ENCODE peak calls at places on chromosomes 11 and 22, in five cellular contexts. K is cardiac fibroblast, F is choroid plexus epithelial cell, J is A549, P is tibial artery. L is an unnamed sample.

GRCh38 chr11:114129699-114130659 is 70.5 kb downstream of the ZBTB16 start:
- DNase-seq in K (no peak), F (no peak), J (no peak), P (peak; percentile 19), L (no peak)

GRCh38 chr11:23859087-23859486 is 637.8 kb upstream of the LUZP2 start:
- DNase-seq in K (no peak), F (no peak), J (no peak), P (no peak), L (no peak)

GRCh38 chr11:128728767-128729587 is 35.1 kb downstream of the FLI1 start:
- DNase-seq in K (no peak), F (no peak), J (no peak), P (no peak), L (no peak)

GRCh38 chr22:27690596-27690995 is 111.0 kb downstream of the MN1 start:
- DNase-seq in K (no peak), F (no peak), J (no peak), P (no peak), L (no peak)

GRCh38 chr11:44728491-44728910 is 1.7 kb downstream of the TSPAN18 start:
- DNase-seq in K (no peak), F (no peak), J (no peak), P (no peak), L (no peak)

GRCh38 chr11:64444838-64445441 is 86.0 kb downstream of the RPS6KA4 start:
- DNase-seq in K (peak; percentile 29), F (peak; percentile 51), J (peak; percentile 61), P (no peak), L (peak; percentile 50)

GRCh38 chr11:76558473-76558872 is 112.1 kb downstream of the LRRC32 start:
- DNase-seq in K (no peak), F (no peak), J (no peak), P (no peak), L (no peak)

GRCh38 chr11:26134481-26135355 is 197.2 kb upstream of the ANO3 start:
- DNase-seq in K (peak; percentile 54), F (peak; percentile 60), J (peak; percentile 14), P (no peak), L (peak; percentile 24)

GRCh38 chr11:73257342-73258103 is 14.6 kb upstream of the P2RY6 start:
- DNase-seq in K (peak; percentile 88), F (peak; percentile 79), J (peak; percentile 77), P (peak; percentile 64), L (peak; percentile 90)

GRCh38 chr11:115092516-115092915 is 411.7 kb downstream of the CADM1 start:
- DNase-seq in K (no peak), F (no peak), J (no peak), P (no peak), L (no peak)

GRCh38 chr11:61899146-61899841 is 7.9 kb upstream of the FADS3 start:
- DNase-seq in K (peak; percentile 79), F (peak; percentile 77), J (peak; percentile 87), P (peak; percentile 75), L (peak; percentile 72)

GRCh38 chr11:111531687-111532364 is 8.7 kb upstream of the LAYN start:
- DNase-seq in K (peak; percentile 94), F (peak; percentile 93), J (peak; percentile 75), P (no peak), L (peak; percentile 92)

GRCh38 chr11:35334385-35335090 is 84.8 kb downstream of the SLC1A2 start:
- DNase-seq in K (peak; percentile 83), F (no peak), J (no peak), P (no peak), L (peak; percentile 78)

GRCh38 chr11:104476898-104477297 is 313.0 kb upstream of the PDGFD start:
- DNase-seq in K (no peak), F (no peak), J (no peak), P (no peak), L (no peak)

GRCh38 chr11:104476454-104476853 is 312.5 kb upstream of the PDGFD start:
- DNase-seq in K (no peak), F (no peak), J (no peak), P (no peak), L (no peak)
- H3K4me3 ChIP-seq in K (no peak overlapping the region), F (no peak overlapping the region), J (no peak overlapping the region), P (no peak overlapping the region), L (no peak overlapping the region)

GRCh38 chr11:27870985-27871485 is 170.8 kb upstream of the BDNF start:
- DNase-seq in K (no peak), F (no peak), J (no peak), P (no peak), L (no peak)
- TF ChIP-seq CTCF in K (no peak), F (no peak), J (no peak), P (no peak), L (no peak)

GRCh38 chr11:2812371-2812991 is 73.1 kb downstream of the CDKN1C start:
- DNase-seq in K (no peak), F (peak; percentile 45), J (no peak), P (no peak), L (no peak)
- H3K4me3 ChIP-seq in K (peak overlapping the region; percentile 11), F (peak overlapping the region; percentile 30), J (no peak overlapping the region), P (peak overlapping the region; percentile 11), L (no peak overlapping the region)

GRCh38 chr22:36350751-36351594 is 36.8 kb downstream of the MYH9 start:
- DNase-seq in K (peak; percentile 69), F (peak; percentile 62), J (peak; percentile 79), P (no peak), L (peak; percentile 92)
- TF ChIP-seq CTCF in K (peak; percentile 30), F (peak; percentile 44), J (no peak), P (peak; percentile 11), L (peak; percentile 25)

DNA sequence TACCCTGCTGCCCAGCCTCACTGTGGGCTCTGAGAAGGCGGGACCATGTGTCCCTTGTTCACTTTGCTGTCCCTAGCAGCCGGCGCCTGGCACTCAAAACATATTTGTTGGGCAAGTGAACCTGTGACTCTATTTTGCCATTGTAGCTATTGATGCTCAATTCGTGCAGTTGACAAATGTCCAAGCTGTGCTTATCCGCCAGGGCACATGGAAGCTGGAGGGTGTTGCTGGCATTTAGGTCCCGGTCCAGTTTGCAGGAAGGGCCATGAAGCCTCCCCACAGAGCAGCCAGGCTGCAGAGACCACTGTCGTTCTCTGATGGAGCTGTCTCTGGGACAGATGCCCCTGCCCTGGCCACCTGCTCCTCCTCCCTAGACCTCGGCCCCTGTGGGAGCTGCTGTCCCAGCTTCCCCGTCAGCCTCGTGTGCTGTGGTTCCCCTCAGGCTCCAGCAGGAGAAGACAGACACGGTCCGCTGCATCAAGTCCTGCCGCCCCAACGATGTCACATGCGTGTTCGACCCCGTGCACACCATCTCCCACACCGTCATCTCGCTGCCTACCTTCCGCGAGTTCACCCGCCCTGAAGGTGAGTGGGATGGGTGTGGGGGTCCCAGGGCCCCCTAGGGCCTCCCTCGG is 71.5 kb downstream of the FBLN1 start:
- DNase-seq in K (no peak), F (no peak), J (no peak), P (no peak), L (no peak)
- H3K4me3 ChIP-seq in K (no peak overlapping the region), F (no peak overlapping the region), J (no peak overlapping the region), P (no peak overlapping the region), L (no peak overlapping the region)

GRCh38 chr22:24191381-24191841 is 10.1 kb downstream of the SUSD2 start:
- DNase-seq in K (no peak), F (no peak), J (no peak), P (no peak), L (no peak)
- TF ChIP-seq CTCF in K (peak; percentile 3), F (peak; percentile 11), J (no peak), P (no peak), L (no peak)

GRCh38 chr22:25066861-25067435 is 114.4 kb downstream of the KIAA1671 start:
- DNase-seq in K (no peak), F (no peak), J (no peak), P (no peak), L (no peak)
- H3K4me3 ChIP-seq in K (no peak overlapping the region), F (no peak overlapping the region), J (no peak overlapping the region), P (no peak overlapping the region), L (no peak overlapping the region)

GRCh38 chr22:46128606-46129005 is 21.7 kb upstream of the PPARA start:
- DNase-seq in K (no peak), F (no peak), J (no peak), P (no peak), L (no peak)

GRCh38 chr22:46129390-46130041 is 20.8 kb upstream of the PPARA start:
- DNase-seq in K (no peak), F (no peak), J (no peak), P (no peak), L (no peak)

GRCh38 chr22:46133588-46133855 is 16.8 kb upstream of the PPARA start:
- DNase-seq in K (no peak), F (no peak), J (no peak), P (no peak), L (no peak)

GRCh38 chr22:46132830-46133587 is 17.3 kb upstream of the PPARA start:
- DNase-seq in K (no peak), F (no peak), J (no peak), P (no peak), L (no peak)

GRCh38 chr22:46131151-46131587 is 19.2 kb upstream of the PPARA start:
- DNase-seq in K (no peak), F (no peak), J (no peak), P (no peak), L (no peak)
- TF ChIP-seq CTCF in K (peak; percentile 41), F (peak; percentile 48), J (peak; percentile 39), P (no peak), L (peak; percentile 36)

GRCh38 chr11:46295312-46295995 is 18.0 kb downstream of the CREB3L1 start:
- DNase-seq in K (peak; percentile 74), F (peak; percentile 82), J (no peak), P (peak; percentile 65), L (peak; percentile 67)

GRCh38 chr11:46295996-46296519 is 18.6 kb downstream of the CREB3L1 start:
- DNase-seq in K (no peak), F (peak; percentile 35), J (no peak), P (no peak), L (no peak)

GRCh38 chr11:46293066-46293465 is 15.6 kb downstream of the CREB3L1 start:
- DNase-seq in K (no peak), F (no peak), J (no peak), P (no peak), L (no peak)

GRCh38 chr11:46293616-46294015 is 16.2 kb downstream of the CREB3L1 start:
- DNase-seq in K (peak; percentile 94), F (peak; percentile 79), J (no peak), P (no peak), L (peak; percentile 98)

DNA sequence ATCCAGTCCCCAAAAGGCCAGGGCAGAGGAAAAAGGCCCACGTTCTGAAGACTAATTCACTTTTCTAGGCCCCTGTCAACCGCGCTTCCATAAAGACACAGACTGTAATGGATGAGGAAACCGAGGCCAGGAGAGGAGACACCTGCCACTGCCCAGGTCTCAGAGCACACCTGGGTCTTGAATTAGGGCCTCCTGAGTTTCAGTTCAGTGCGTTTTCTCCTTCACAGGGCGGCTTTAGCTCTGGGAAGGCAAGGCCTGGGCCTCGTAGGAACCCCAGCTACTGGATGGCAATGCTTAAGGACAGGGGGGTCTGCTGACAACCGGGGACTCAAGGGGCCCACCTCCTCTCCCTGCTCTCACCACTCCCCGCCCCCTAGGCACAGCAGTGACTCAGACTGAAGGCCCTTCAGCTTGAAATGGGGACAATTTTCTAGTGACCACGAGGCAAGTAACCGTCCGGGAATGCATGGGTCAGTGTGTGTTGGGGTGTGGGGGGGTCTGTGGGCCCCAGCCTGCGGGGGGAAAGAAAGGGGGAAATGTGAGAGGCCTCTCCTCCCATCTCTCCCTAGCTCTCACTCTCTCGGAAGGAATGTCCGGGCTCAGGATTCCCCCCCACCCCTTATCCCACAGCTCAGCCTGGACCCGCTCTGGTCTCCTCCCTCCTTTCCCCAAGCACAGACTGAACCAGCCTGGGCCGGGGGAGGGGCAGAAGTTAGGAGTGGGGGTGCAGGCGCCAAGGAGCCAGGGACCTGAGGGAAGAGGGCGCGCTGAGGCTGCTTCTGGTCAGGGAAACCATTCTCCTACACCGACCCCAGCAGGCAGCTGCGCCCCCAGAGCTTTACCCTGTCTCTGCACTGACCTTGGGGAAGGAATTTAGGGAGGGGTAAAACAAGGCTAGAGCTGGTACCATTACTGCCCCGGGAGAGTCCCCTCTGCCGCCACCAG is 17.2 kb downstream of the CREB3L1 start:
- DNase-seq in K (peak; percentile 91), F (peak; percentile 67), J (no peak), P (no peak), L (peak; percentile 91)
- H3K4me3 ChIP-seq in K (peak overlapping the region; percentile 41), F (peak overlapping the region; percentile 62), J (peak overlapping the region; percentile 38), P (peak overlapping the region; percentile 56), L (peak overlapping the region; percentile 39)

L was measured in fibroblast of mammary gland.